ENCODE peak calls at places on chromosome 5, in ten cellular contexts. U, P, C, Q, Z, N, B, Y, X and H are unnamed samples.

GRCh38 chr5:40834391-40834848 is 602 bp downstream of the RPL37 start:
- DNase-seq in C (no peak), N (no peak), X (no peak), U (no peak), Y (peak), Z (peak), B (no peak), Q (peak), P (peak), H (no peak)

GRCh38 chr5:123810253-123810652 is 298.3 kb downstream of the CSNK1G3 start:
- DNase-seq in U (no peak), Y (no peak), C (no peak), X (no peak), B (no peak), Q (peak), P (no peak), N (no peak), Z (peak), H (no peak)

GRCh38 chr5:168877132-168877895 is 298.1 kb upstream of the PANK3 start:
- DNase-seq in Z (no peak), Q (no peak), P (no peak), B (peak), C (no peak), U (no peak), N (no peak), X (no peak), Y (no peak), H (no peak)

GRCh38 chr5:154757647-154758406 is 2.6 kb downstream of the LARP1 start:
- DNase-seq in P (peak), U (no peak), N (no peak), Z (peak), X (no peak), Y (peak), B (peak), C (no peak), Q (no peak), H (no peak)

GRCh38 chr5:23451156-23451555 is 56.3 kb upstream of the PRDM9 start:
- DNase-seq in N (no peak), Z (no peak), C (no peak), X (no peak), Q (no peak), B (no peak), U (no peak), Y (no peak), P (no peak), H (no peak)

GRCh38 chr5:157870837-157871834 is 12.2 kb upstream of the CLINT1 start:
- DNase-seq in P (no peak), C (no peak), Q (peak), B (no peak), Y (no peak), N (no peak), U (no peak), X (no peak), Z (no peak), H (no peak)

GRCh38 chr5:176639981-176640380 is 7.3 kb upstream of the TSPAN17 start:
- DNase-seq in N (peak), Y (no peak), U (no peak), X (peak), Q (no peak), B (no peak), C (no peak), Z (no peak), P (no peak), H (no peak)

GRCh38 chr5:131096774-131097695 is 68.0 kb downstream of the HINT1 start:
- DNase-seq in C (no peak), Y (no peak), X (no peak), N (no peak), Z (no peak), Q (no peak), U (no peak), B (no peak), P (no peak), H (no peak)

GRCh38 chr5:98775962-98776687 is 2.7 kb downstream of the RGMB start:
- DNase-seq in Q (peak), U (no peak), X (no peak), B (no peak), N (no peak), C (no peak), Y (no peak), P (no peak), Z (no peak), H (no peak)

GRCh38 chr5:148397968-148398595 is 14.3 kb downstream of the FBXO38 start:
- DNase-seq in Z (peak), Q (no peak), N (no peak), Y (no peak), U (no peak), P (no peak), X (no peak), C (no peak), B (peak), H (no peak)

GRCh38 chr5:95841914-95842812 is 19.6 kb upstream of the GLRX start:
- DNase-seq in N (no peak), Z (peak), X (peak), Y (peak), C (no peak), Q (peak), U (no peak), B (no peak), P (no peak), H (no peak)

GRCh38 chr5:102762095-102762534 is 7.0 kb downstream of the PAM start:
- DNase-seq in P (no peak), B (no peak), Q (peak), C (no peak), Z (no peak), Y (no peak), X (no peak), N (no peak), U (no peak), H (no peak)

GRCh38 chr5:126757713-126758357 is 19.1 kb upstream of the LMNB1 start:
- DNase-seq in B (no peak), X (no peak), Q (no peak), U (no peak), Z (no peak), Y (no peak), N (no peak), C (no peak), P (no peak), H (no peak)

DNA sequence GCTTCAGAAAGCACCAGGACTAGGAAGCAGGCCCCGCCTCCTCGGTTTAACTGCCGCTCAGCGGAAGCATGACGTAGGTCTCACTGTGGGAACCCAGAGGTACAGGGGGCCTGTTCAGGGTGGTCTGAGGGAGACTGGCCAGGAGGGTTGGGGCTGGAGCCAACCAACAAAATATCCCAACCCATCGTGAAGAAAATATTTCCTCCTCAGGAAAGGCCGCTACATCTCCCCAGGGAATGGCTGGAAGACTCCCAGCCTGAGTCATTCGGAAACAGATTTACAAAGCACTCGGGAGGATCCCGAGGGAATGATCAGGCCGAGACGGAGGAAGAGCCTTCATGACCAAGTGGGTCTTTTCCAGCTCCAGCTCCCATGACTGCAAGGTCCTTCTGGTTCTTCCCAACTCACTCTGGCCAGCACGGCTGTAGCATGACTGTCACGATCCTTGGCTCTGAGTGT is 100.8 kb downstream of the LHFPL2 start:
- DNase-seq in Z (no peak), Q (peak), X (peak), Y (peak), N (no peak), C (no peak), B (peak), U (peak), P (no peak), H (peak)
- H3K4me3 ChIP-seq in Z (no peak), Q (no peak), X (peak), Y (no peak), N (no peak), C (no peak), B (no peak), U (no peak), P (no peak), H (peak)

GRCh38 chr5:120382813-120383212 is 81.3 kb upstream of the PRR16 start:
- DNase-seq in B (no peak), P (no peak), U (no peak), N (no peak), Z (no peak), C (no peak), Q (peak), Y (no peak), X (no peak), H (no peak)

GRCh38 chr5:120386981-120387380 is 77.1 kb upstream of the PRR16 start:
- DNase-seq in U (no peak), X (no peak), B (no peak), C (no peak), P (no peak), N (no peak), Z (no peak), Q (no peak), Y (no peak), H (no peak)

DNA sequence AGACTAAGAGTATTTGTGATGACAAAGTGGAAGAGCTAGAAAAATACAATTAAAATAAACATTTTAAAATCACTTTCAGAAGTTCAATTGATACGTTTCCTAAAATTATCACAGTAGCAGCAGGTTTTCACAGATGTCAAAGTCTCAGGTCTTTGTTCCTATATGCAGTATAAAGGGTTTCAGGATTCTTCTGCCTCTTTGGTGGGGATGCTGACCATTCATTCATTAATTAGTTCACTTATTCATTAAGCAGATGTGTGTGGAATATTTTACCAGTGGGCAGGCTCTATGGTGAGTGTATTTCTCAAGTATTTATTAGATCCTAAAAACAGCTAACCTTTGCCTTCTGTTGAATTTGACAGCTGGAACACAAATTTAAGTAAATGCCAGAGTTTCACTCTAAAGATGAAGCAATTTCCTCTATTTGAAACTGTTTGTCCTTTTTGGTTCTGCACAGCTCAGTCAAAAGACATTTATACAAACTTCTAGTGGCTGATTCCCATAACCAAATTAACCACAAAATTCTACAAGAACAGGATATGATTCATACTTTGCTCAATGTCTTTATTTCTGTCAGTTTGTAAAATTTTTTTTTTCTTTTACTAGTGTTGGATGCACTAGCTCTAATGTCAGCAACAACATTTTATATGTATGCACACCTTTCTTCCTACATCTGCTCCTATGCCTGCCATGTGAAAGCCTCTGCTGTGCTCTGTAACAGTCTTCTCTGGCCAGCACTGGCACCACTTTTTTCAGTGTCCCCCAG is 75.9 kb upstream of the PRR16 start:
- DNase-seq in Q (peak), B (no peak), P (no peak), X (no peak), U (no peak), N (no peak), C (no peak), Y (no peak), Z (no peak), H (no peak)
- H3K4me3 ChIP-seq in Q (no peak), B (no peak), P (no peak), X (no peak), U (no peak), N (no peak), C (no peak), Y (no peak), Z (no peak), H (no peak)

GRCh38 chr5:2756211-2756746 is 4.8 kb upstream of the IRX2 start:
- DNase-seq in X (no peak), P (no peak), U (no peak), Q (no peak), B (no peak), C (no peak), N (no peak), Y (no peak), Z (peak), H (no peak)

GRCh38 chr5:2755811-2756210 is 4.3 kb upstream of the IRX2 start:
- DNase-seq in Q (no peak), N (no peak), Y (no peak), C (no peak), P (no peak), X (no peak), U (no peak), Z (no peak), B (no peak), H (no peak)

GRCh38 chr5:2757563-2758311 is 6.3 kb upstream of the IRX2 start:
- DNase-seq in Y (no peak), Z (peak), X (no peak), N (no peak), U (no peak), P (no peak), Q (no peak), B (no peak), C (no peak), H (no peak)

GRCh38 chr5:2755371-2755715 is 3.9 kb upstream of the IRX2 start:
- DNase-seq in C (no peak), Q (no peak), X (no peak), Z (no peak), N (no peak), B (no peak), P (no peak), Y (no peak), U (no peak), H (no peak)

DNA sequence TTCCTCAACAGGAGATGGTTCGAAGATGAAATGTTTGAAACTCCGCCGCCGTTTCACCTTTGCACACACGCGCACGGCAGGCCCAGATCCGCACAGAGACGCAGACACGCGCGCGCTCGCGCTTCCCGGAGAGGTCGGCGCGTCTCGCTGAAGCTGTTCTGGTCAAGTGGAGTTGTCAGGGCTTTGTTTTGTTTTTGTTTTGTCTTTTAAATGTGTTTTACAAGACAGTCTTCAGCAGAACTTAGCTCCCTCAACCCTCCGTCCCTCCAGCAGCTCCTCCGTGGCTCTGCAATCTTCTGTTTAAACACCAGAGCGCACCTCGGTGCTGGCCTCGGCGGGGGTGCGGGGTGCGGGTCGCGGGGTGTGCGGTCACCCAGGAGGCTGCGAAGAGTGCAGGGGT is 5.3 kb upstream of the IRX2 start:
- DNase-seq in U (no peak), Q (no peak), P (no peak), Y (no peak), X (no peak), B (no peak), N (no peak), C (no peak), Z (no peak), H (no peak)
- H3K4me3 ChIP-seq in U (no peak), Q (no peak), P (no peak), Y (no peak), X (peak), B (no peak), N (peak), C (no peak), Z (peak), H (peak)

DNA sequence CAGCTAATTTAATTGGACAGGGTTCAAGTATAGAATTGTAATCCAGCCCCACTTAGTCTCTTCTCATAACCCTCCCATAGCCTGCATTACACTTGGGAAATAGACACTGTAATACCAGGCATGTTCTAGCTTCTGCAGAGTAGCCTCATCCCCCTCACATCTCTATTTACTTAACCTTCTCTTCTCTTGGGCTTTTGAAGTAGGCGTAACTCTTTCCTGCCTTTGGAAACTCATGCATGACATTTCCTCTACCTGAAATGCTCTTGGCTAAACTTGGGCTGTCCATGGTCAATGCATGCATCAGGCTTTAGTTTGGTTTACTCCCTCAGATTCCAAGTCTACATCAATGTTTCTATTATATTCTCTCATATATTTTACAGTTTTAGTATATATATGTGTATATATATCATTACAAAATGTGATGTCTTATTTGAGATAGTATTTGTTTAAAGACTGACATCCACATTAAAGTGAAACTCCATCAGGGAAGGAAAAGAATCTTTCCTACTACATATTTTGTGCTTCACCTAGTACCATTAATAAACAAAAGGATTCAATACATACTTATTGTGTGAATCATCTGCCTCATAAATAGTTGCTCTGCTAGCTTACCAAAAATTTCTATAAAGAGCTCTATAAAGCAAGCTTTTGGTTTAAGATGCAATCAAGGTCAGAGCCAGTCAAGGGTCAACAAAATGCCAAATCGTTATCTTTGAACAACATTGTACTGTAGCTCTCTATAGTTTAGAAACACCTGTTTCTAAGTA is 1158.0 kb downstream of the MAT2B start:
- DNase-seq in X (no peak), N (no peak), U (no peak), B (no peak), Z (no peak), C (no peak), Q (peak), Y (no peak), P (no peak), H (no peak)
- H3K4me3 ChIP-seq in X (no peak), N (no peak), U (no peak), B (no peak), Z (no peak), C (no peak), Q (no peak), Y (no peak), P (no peak), H (no peak)

GRCh38 chr5:83353774-83354173 is 117.8 kb upstream of the VCAN start:
- DNase-seq in B (no peak), Z (no peak), P (no peak), Q (no peak), U (no peak), Y (no peak), X (no peak), N (no peak), C (no peak), H (no peak)
- H3K4me3 ChIP-seq in B (no peak), Z (no peak), P (no peak), Q (no peak), U (no peak), Y (no peak), X (no peak), N (no peak), C (no peak), H (no peak)

GRCh38 chr5:73234156-73234555 is 61.2 kb downstream of the TMEM174 start:
- DNase-seq in Y (no peak), B (no peak), Z (no peak), X (no peak), C (no peak), Q (no peak), U (no peak), N (no peak), P (no peak), H (no peak)
- H3K4me3 ChIP-seq in Y (peak), B (no peak), Z (peak), X (peak), C (peak), Q (peak), U (peak), N (peak), P (no peak), H (peak)